ENCODE peak calls at places on chromosome 10, in ten cellular contexts. One of them, this sample, is unnamed. For H3K4me1 and H3K36me3, the result is how much of the 10 kb centered on the place peaks cover.

GRCh38 chr10:86365346-86366032 is 1.1 kb downstream of the GRID1 start:
- DNase-seq in cardiac muscle cell: no peak
- DNase-seq in MM.1S: no peak
- DNase-seq in naive thymus-derived CD4-positive, alpha-beta T cell: no peak
- DNase-seq in keratinocyte: no peak
- DNase-seq in transverse colon: no peak
- DNase-seq in sigmoid colon: peak
- DNase-seq in aorta: no peak
- DNase-seq in PC-3: no peak
- DNase-seq in endothelial cell of umbilical vein: no peak
- DNase-seq in this sample: no peak

GRCh38 chr10:5616046-5616445 is 50.3 kb downstream of the ASB13 start:
- DNase-seq in cardiac muscle cell: no peak
- DNase-seq in keratinocyte: no peak
- DNase-seq in aorta: peak
- DNase-seq in endothelial cell of umbilical vein: no peak
- DNase-seq in naive thymus-derived CD4-positive, alpha-beta T cell: no peak
- DNase-seq in MM.1S: no peak
- DNase-seq in transverse colon: no peak
- DNase-seq in sigmoid colon: no peak
- DNase-seq in PC-3: no peak
- DNase-seq in this sample: no peak

GRCh38 chr10:36251068-36251467 is 609.0 kb upstream of the FZD8 start:
- DNase-seq in endothelial cell of umbilical vein: no peak
- DNase-seq in sigmoid colon: no peak
- DNase-seq in keratinocyte: no peak
- DNase-seq in naive thymus-derived CD4-positive, alpha-beta T cell: no peak
- DNase-seq in aorta: no peak
- DNase-seq in cardiac muscle cell: no peak
- DNase-seq in PC-3: no peak
- DNase-seq in MM.1S: no peak
- DNase-seq in transverse colon: no peak
- DNase-seq in this sample: no peak

GRCh38 chr10:112880633-112881530 is 69.2 kb upstream of the TCF7L2 start:
- DNase-seq in sigmoid colon: no peak
- DNase-seq in PC-3: no peak
- DNase-seq in naive thymus-derived CD4-positive, alpha-beta T cell: no peak
- DNase-seq in endothelial cell of umbilical vein: no peak
- DNase-seq in MM.1S: no peak
- DNase-seq in aorta: no peak
- DNase-seq in cardiac muscle cell: no peak
- DNase-seq in keratinocyte: no peak
- DNase-seq in transverse colon: no peak
- DNase-seq in this sample: no peak

GRCh38 chr10:123356799-123357198 is 202.6 kb downstream of the BUB3 start:
- DNase-seq in cardiac muscle cell: no peak
- DNase-seq in naive thymus-derived CD4-positive, alpha-beta T cell: no peak
- DNase-seq in MM.1S: no peak
- DNase-seq in aorta: no peak
- DNase-seq in keratinocyte: no peak
- DNase-seq in sigmoid colon: no peak
- DNase-seq in endothelial cell of umbilical vein: no peak
- DNase-seq in PC-3: no peak
- DNase-seq in transverse colon: no peak
- DNase-seq in this sample: no peak

GRCh38 chr10:76311752-76312699 is 880.6 kb downstream of the LRMDA start:
- DNase-seq in sigmoid colon: no peak
- DNase-seq in keratinocyte: no peak
- DNase-seq in cardiac muscle cell: peak
- DNase-seq in PC-3: peak
- DNase-seq in transverse colon: no peak
- DNase-seq in aorta: no peak
- DNase-seq in endothelial cell of umbilical vein: peak
- DNase-seq in MM.1S: peak
- DNase-seq in naive thymus-derived CD4-positive, alpha-beta T cell: no peak
- DNase-seq in this sample: peak

GRCh38 chr10:2592533-2592932 is 474.8 kb upstream of the PFKP start:
- DNase-seq in cardiac muscle cell: no peak
- DNase-seq in transverse colon: no peak
- DNase-seq in sigmoid colon: no peak
- DNase-seq in keratinocyte: no peak
- DNase-seq in PC-3: no peak
- DNase-seq in naive thymus-derived CD4-positive, alpha-beta T cell: no peak
- DNase-seq in MM.1S: no peak
- DNase-seq in endothelial cell of umbilical vein: no peak
- DNase-seq in aorta: no peak
- DNase-seq in this sample: no peak

GRCh38 chr10:37222046-37222445 is 96.6 kb downstream of the ANKRD30A start:
- DNase-seq in endothelial cell of umbilical vein: no peak
- DNase-seq in transverse colon: no peak
- DNase-seq in PC-3: no peak
- DNase-seq in sigmoid colon: no peak
- DNase-seq in MM.1S: no peak
- DNase-seq in aorta: no peak
- DNase-seq in cardiac muscle cell: no peak
- DNase-seq in naive thymus-derived CD4-positive, alpha-beta T cell: no peak
- DNase-seq in keratinocyte: no peak
- DNase-seq in this sample: no peak

GRCh38 chr10:50679149-50679548 is 55.4 kb upstream of the SGMS1 start:
- DNase-seq in cardiac muscle cell: no peak
- DNase-seq in MM.1S: no peak
- DNase-seq in naive thymus-derived CD4-positive, alpha-beta T cell: no peak
- DNase-seq in sigmoid colon: no peak
- DNase-seq in transverse colon: peak
- DNase-seq in PC-3: no peak
- DNase-seq in keratinocyte: no peak
- DNase-seq in endothelial cell of umbilical vein: no peak
- DNase-seq in aorta: no peak
- DNase-seq in this sample: no peak

GRCh38 chr10:91197044-91197651 is 23.3 kb upstream of the PCGF5 start:
- DNase-seq in PC-3: no peak
- DNase-seq in transverse colon: no peak
- DNase-seq in cardiac muscle cell: peak
- DNase-seq in keratinocyte: no peak
- DNase-seq in MM.1S: no peak
- DNase-seq in naive thymus-derived CD4-positive, alpha-beta T cell: no peak
- DNase-seq in aorta: peak
- DNase-seq in endothelial cell of umbilical vein: no peak
- DNase-seq in sigmoid colon: no peak
- DNase-seq in this sample: no peak

GRCh38 chr10:117090831-117091230 is 47.2 kb downstream of the VAX1 start:
- DNase-seq in MM.1S: no peak
- DNase-seq in cardiac muscle cell: no peak
- DNase-seq in endothelial cell of umbilical vein: no peak
- DNase-seq in transverse colon: no peak
- DNase-seq in keratinocyte: no peak
- DNase-seq in PC-3: no peak
- DNase-seq in sigmoid colon: no peak
- DNase-seq in aorta: no peak
- DNase-seq in naive thymus-derived CD4-positive, alpha-beta T cell: no peak
- DNase-seq in this sample: no peak
- H3K4me3 ChIP-seq in MM.1S: no peak
- H3K4me3 ChIP-seq in cardiac muscle cell: no peak
- H3K4me3 ChIP-seq in endothelial cell of umbilical vein: no peak
- H3K4me3 ChIP-seq in transverse colon: no peak
- H3K4me3 ChIP-seq in keratinocyte: no peak
- H3K4me3 ChIP-seq in PC-3: no peak
- H3K4me3 ChIP-seq in sigmoid colon: no peak
- H3K4me3 ChIP-seq in aorta: no peak
- H3K4me3 ChIP-seq in naive thymus-derived CD4-positive, alpha-beta T cell: no peak
- H3K4me3 ChIP-seq in this sample: no peak

GRCh38 chr10:96507044-96507443 is 6.7 kb downstream of the TLL2 start:
- DNase-seq in cardiac muscle cell: no peak
- DNase-seq in aorta: no peak
- DNase-seq in PC-3: no peak
- DNase-seq in keratinocyte: no peak
- DNase-seq in MM.1S: no peak
- DNase-seq in naive thymus-derived CD4-positive, alpha-beta T cell: no peak
- DNase-seq in transverse colon: no peak
- DNase-seq in sigmoid colon: no peak
- DNase-seq in endothelial cell of umbilical vein: no peak
- DNase-seq in this sample: no peak

GRCh38 chr10:96509017-96509641 is 4.6 kb downstream of the TLL2 start:
- DNase-seq in MM.1S: no peak
- DNase-seq in sigmoid colon: no peak
- DNase-seq in PC-3: no peak
- DNase-seq in naive thymus-derived CD4-positive, alpha-beta T cell: no peak
- DNase-seq in aorta: no peak
- DNase-seq in cardiac muscle cell: peak
- DNase-seq in transverse colon: no peak
- DNase-seq in endothelial cell of umbilical vein: no peak
- DNase-seq in keratinocyte: peak
- DNase-seq in this sample: no peak

GRCh38 chr10:96502561-96503267 is 11.0 kb downstream of the TLL2 start:
- DNase-seq in cardiac muscle cell: no peak
- DNase-seq in naive thymus-derived CD4-positive, alpha-beta T cell: no peak
- DNase-seq in PC-3: no peak
- DNase-seq in MM.1S: no peak
- DNase-seq in aorta: no peak
- DNase-seq in endothelial cell of umbilical vein: no peak
- DNase-seq in sigmoid colon: no peak
- DNase-seq in transverse colon: no peak
- DNase-seq in keratinocyte: no peak
- DNase-seq in this sample: no peak

GRCh38 chr10:96501985-96502384 is 11.7 kb downstream of the TLL2 start:
- DNase-seq in aorta: no peak
- DNase-seq in transverse colon: no peak
- DNase-seq in MM.1S: no peak
- DNase-seq in endothelial cell of umbilical vein: no peak
- DNase-seq in naive thymus-derived CD4-positive, alpha-beta T cell: no peak
- DNase-seq in sigmoid colon: no peak
- DNase-seq in keratinocyte: peak
- DNase-seq in PC-3: peak
- DNase-seq in cardiac muscle cell: no peak
- DNase-seq in this sample: no peak

DNA sequence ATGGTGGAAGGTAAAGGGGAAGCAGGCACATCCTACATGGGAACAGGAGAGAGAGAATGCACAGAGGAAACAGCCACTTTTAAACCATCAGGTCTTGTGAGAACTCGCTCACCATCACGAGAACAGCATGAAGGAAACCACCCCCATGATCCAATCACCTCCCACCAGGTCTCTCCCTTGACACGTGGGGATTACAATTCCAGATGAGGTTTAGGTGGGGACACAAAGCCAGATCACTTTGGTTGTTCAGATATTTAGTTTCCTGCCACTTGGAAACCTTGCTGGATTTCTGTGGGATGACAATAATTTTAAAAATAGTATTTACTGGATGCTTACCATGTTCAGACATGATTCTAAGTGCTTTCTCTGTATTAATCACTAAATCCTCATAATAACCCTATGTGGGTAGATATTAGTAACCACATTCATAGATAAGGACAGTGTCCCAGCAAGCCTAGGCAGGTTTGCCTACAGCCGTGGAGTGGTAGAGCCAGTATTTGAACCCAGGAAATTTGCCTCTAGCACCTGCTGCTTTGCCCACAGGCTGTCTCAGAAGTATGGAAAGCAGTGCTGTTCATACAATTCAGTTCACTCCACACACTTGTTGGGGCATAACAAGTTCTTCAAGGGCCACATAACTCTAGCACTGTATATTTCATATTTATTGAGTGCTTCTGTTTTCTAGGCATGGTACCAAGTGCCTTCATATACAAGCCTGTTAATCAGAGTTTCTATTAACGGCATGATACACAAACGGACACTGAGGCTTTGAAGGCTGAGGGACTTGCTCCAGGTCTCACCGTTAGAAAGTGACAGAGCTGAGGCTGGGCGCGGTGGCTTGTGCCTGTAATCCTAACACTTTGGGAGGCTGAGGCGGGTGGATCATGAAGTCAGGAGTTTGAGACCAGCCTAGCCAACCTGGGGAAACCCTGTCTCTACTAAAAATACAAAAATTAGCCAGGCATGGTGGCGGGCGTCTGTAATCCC is 8.3 kb downstream of the TLL2 start:
- DNase-seq in aorta: no peak
- DNase-seq in endothelial cell of umbilical vein: no peak
- DNase-seq in cardiac muscle cell: no peak
- DNase-seq in PC-3: no peak
- DNase-seq in MM.1S: no peak
- DNase-seq in transverse colon: no peak
- DNase-seq in naive thymus-derived CD4-positive, alpha-beta T cell: no peak
- DNase-seq in sigmoid colon: no peak
- DNase-seq in keratinocyte: peak
- DNase-seq in this sample: no peak
- H3K4me1 ChIP-seq in aorta: under half
- H3K4me1 ChIP-seq in endothelial cell of umbilical vein: under half
- H3K4me1 ChIP-seq in cardiac muscle cell: under half
- H3K4me1 ChIP-seq in PC-3: under half
- H3K4me1 ChIP-seq in MM.1S: under half
- H3K4me1 ChIP-seq in transverse colon: under half
- H3K4me1 ChIP-seq in naive thymus-derived CD4-positive, alpha-beta T cell: under half
- H3K4me1 ChIP-seq in sigmoid colon: under half
- H3K4me1 ChIP-seq in keratinocyte: under half
- H3K4me1 ChIP-seq in this sample: under half

DNA sequence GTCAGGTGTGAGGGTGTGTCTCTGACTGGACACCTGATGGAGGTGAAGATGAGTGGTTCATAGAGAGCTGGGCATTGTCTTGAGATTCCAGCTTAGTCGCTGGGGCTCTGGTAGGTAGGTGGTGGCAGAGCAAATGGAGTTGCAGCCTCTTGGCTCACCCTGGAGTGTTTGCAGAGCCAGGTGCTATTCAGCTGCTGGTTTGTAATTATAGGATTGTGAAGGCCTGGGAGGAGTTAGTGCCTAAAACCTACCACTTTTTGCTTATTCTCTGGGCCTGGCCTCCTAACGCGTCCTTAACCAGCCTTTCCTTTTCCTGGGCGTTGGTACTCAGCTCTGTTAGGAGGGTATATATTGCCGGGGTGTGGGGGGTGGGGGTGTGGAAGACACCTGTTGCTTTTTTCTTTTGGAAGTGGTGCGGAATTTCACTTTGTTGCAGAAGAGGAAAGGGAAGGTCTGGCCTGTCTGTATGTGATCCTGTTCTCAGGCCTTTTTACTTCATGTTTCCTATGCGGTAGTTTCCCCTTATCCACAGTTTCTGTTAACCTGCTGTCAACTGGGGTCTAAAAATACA is 3.2 kb downstream of the PPRC1 start:
- DNase-seq in keratinocyte: no peak
- DNase-seq in endothelial cell of umbilical vein: no peak
- DNase-seq in aorta: no peak
- DNase-seq in transverse colon: no peak
- DNase-seq in MM.1S: no peak
- DNase-seq in PC-3: no peak
- DNase-seq in cardiac muscle cell: no peak
- DNase-seq in naive thymus-derived CD4-positive, alpha-beta T cell: no peak
- DNase-seq in sigmoid colon: no peak
- DNase-seq in this sample: no peak
- H3K36me3 ChIP-seq in keratinocyte: under half
- H3K36me3 ChIP-seq in endothelial cell of umbilical vein: under half
- H3K36me3 ChIP-seq in aorta: under half
- H3K36me3 ChIP-seq in transverse colon: under half
- H3K36me3 ChIP-seq in MM.1S: under half
- H3K36me3 ChIP-seq in PC-3: under half
- H3K36me3 ChIP-seq in cardiac muscle cell: under half
- H3K36me3 ChIP-seq in naive thymus-derived CD4-positive, alpha-beta T cell: under half
- H3K36me3 ChIP-seq in sigmoid colon: under half
- H3K36me3 ChIP-seq in this sample: half or more

DNA sequence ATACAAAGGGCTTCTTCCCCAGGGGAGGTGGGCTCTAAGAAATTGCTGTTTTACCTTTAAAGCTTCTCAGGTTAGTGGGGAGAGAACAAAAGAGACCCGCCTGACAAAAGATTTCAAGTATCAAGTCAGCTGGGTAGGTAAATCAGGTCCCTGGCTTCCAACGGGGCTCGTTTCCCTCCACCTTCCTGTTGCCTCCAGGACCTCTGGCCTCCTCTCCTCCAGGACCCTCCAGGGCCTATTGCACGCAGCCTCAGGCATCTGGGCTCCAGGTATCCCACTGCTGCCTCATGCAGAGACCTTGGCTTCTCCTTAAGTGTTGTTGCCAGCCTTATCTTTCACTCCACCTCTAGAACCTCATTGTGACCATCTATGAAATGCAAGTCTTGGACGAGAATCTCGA is 2.9 kb downstream of the BNIP3 start:
- DNase-seq in PC-3: no peak
- DNase-seq in sigmoid colon: peak
- DNase-seq in aorta: no peak
- DNase-seq in naive thymus-derived CD4-positive, alpha-beta T cell: no peak
- DNase-seq in endothelial cell of umbilical vein: no peak
- DNase-seq in keratinocyte: no peak
- DNase-seq in cardiac muscle cell: no peak
- DNase-seq in transverse colon: no peak
- DNase-seq in MM.1S: no peak
- DNase-seq in this sample: no peak
- H3K4me3 ChIP-seq in PC-3: peak
- H3K4me3 ChIP-seq in sigmoid colon: no peak
- H3K4me3 ChIP-seq in aorta: no peak
- H3K4me3 ChIP-seq in naive thymus-derived CD4-positive, alpha-beta T cell: no peak
- H3K4me3 ChIP-seq in endothelial cell of umbilical vein: no peak
- H3K4me3 ChIP-seq in keratinocyte: no peak
- H3K4me3 ChIP-seq in cardiac muscle cell: peak
- H3K4me3 ChIP-seq in transverse colon: no peak
- H3K4me3 ChIP-seq in MM.1S: no peak
- H3K4me3 ChIP-seq in this sample: no peak